ENCODE peak calls at places on chromosomes 4 and X, in six cellular contexts. Y is neural progenitor cell, U is HCT116, M is OCI-LY7, L is hepatocyte, G is GM23248. X is an unnamed sample.
A peak's percentile ranks its signal among the peaks of the same experiment; 100 is the strongest.

GRCh38 chrX:115650916-115651315 is 89.9 kb downstream of the PLS3 start:
- DNase-seq in L (peak; percentile 59), Y (peak; percentile 74), G (peak; percentile 60), U (peak; percentile 23), M (peak; percentile 8), X (peak; percentile 60)

GRCh38 chrX:19272452-19272851 is 71.3 kb upstream of the PDHA1 start:
- DNase-seq in Y (no peak), U (no peak), L (no peak), G (peak; percentile 6), M (no peak), X (peak; percentile 19)

GRCh38 chrX:74286950-74287349 is 17.0 kb upstream of the ZCCHC13 start:
- DNase-seq in Y (no peak), M (no peak), U (no peak), G (peak; percentile 46), L (no peak), X (no peak)

GRCh38 chrX:70092247-70092646 is 30.0 kb downstream of the OTUD6A start:
- DNase-seq in U (no peak), G (no peak), M (no peak), L (no peak), Y (no peak), X (no peak)

GRCh38 chr4:162456106-162456505 is 292.3 kb upstream of the FSTL5 start:
- DNase-seq in L (no peak), M (no peak), Y (no peak), G (no peak), U (no peak), X (no peak)

GRCh38 chr4:153156263-153156662 is 48.0 kb upstream of the TRIM2 start:
- DNase-seq in L (no peak), M (peak; percentile 30), G (peak; percentile 10), Y (peak; percentile 58), U (no peak), X (no peak)

GRCh38 chr4:152778656-152779512 is 646 bp downstream of the TIGD4 start:
- DNase-seq in U (no peak), L (peak; percentile 28), G (peak; percentile 55), Y (peak; percentile 77), M (peak; percentile 50), X (peak; percentile 50)

GRCh38 chr4:168124008-168124641 is 31.8 kb downstream of the ANXA10 start:
- DNase-seq in U (no peak), G (peak; percentile 68), M (no peak), Y (no peak), L (no peak), X (no peak)

GRCh38 chr4:10809905-10810304 is 125.3 kb upstream of the CLNK start:
- DNase-seq in G (no peak), Y (no peak), M (no peak), U (no peak), L (no peak), X (no peak)

DNA sequence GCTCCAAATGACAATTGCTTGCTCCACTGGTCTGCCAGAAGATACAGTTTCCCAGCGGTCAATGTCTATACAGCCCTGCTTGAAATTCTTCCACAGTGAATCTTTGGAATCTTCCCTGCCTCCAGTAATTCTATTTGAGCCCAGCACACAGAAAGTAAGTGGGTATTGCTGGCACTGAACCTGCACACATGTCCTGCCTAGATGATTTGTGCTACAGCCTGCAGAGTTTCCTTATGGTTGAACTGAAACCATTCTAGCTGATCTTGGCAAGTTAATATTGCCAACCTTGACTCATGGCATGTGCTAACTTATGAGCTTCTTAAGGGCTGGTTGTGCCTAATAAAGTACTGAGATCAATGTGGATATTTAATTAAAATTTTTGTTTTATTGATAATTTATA is 553.8 kb upstream of the GNPDA2 start:
- DNase-seq in Y (no peak), L (no peak), M (no peak), U (no peak), G (no peak), X (no peak)
- H3K36me3 ChIP-seq in Y (no peaks in the 10 kb centered on the region), L (no peaks in the 10 kb centered on the region), M (no peaks in the 10 kb centered on the region), U (no peaks in the 10 kb centered on the region), G (no peaks in the 10 kb centered on the region), X (no peaks in the 10 kb centered on the region)

DNA sequence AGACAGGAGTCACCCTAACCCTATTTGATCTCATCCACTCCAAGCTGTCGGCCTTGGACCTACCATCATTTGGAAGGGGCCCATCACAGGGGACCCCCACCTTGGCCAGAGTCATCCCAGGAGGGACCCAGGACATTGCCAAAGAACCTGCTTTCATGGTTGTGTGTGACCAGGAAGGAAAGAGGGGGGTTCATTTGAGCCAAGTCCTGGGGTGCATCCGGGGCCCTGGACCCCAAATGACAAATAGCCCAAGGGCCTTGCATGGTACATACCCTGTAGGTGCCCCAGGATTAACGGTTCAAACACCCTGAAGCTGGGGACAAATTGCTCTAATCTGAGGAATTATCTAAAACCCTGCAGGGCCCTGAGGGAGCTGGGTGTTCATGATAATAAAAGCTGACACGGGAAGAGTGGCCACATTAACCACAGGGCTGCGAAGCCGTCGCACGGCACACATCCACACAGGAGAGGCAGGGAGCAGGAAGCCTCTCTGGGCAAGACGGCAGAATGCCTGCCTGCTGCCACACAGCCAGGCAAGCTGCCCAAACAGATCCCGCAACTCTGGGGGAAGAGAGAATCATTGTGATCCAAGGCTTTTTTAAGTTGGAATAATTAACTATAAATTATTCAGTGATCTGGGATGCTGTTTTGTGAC is 28.2 kb upstream of the PPP2R2C start:
- DNase-seq in U (no peak), Y (no peak), M (no peak), L (no peak), G (no peak), X (no peak)
- TF ChIP-seq EZH2phosphoT487 in U (no peak), Y (no peak), M (no peak), L (no peak), G (no peak), X (no peak)

GRCh38 chr4:169689681-169690080 is 68.1 kb downstream of the HPF1 start:
- DNase-seq in M (no peak), U (no peak), Y (no peak), L (no peak), G (no peak), X (no peak)

GRCh38 chr4:169690787-169691186 is 67.0 kb downstream of the HPF1 start:
- DNase-seq in U (no peak), L (no peak), Y (no peak), M (no peak), G (no peak), X (no peak)
- H3K36me3 ChIP-seq in U (peaks cover 11% of the 10 kb centered on the region), L (no peaks in the 10 kb centered on the region), Y (peaks cover 5% of the 10 kb centered on the region), M (peaks cover 66% of the 10 kb centered on the region), G (peaks cover 10% of the 10 kb centered on the region), X (no peaks in the 10 kb centered on the region)

GRCh38 chr4:21769404-21770147 is 179.0 kb downstream of the KCNIP4 start:
- DNase-seq in L (no peak), M (no peak), Y (no peak), U (no peak), G (peak; percentile 70), X (no peak)
- TF ChIP-seq EZH2phosphoT487 in L (no peak), M (no peak), Y (no peak), U (no peak), G (peak; percentile 48), X (no peak)

DNA sequence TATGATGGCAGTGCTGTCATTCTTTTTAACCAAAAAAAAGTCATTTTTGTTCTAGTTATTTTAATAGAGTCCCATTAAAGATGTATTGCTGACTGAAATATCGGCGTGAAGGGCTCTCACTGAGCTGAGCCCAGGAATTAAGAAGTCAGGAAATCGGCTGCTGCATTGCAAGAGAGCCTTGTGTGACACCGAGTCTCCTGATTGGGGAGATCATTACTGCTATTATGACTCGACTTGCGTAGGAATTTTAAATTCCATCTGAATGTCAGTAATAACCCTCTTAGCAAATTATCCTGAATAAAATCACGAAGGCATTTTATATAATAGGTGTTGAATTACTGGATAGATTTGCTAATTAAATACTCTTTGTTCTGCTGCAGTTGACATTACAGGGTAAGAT is 111.5 kb downstream of the POLA1 start:
- DNase-seq in L (no peak), U (no peak), M (no peak), G (no peak), Y (no peak), X (no peak)
- H3K36me3 ChIP-seq in L (no peaks in the 10 kb centered on the region), U (no peaks in the 10 kb centered on the region), M (peaks cover 60% of the 10 kb centered on the region), G (no peaks in the 10 kb centered on the region), Y (peaks cover 13% of the 10 kb centered on the region), X (no peaks in the 10 kb centered on the region)

GRCh38 chrX:8743126-8743732 is 11.3 kb upstream of the ANOS1 start:
- DNase-seq in M (peak; percentile 39), Y (peak; percentile 59), U (no peak), L (peak; percentile 50), G (peak; percentile 46), X (peak; percentile 51)
- TF ChIP-seq EZH2phosphoT487 in M (no peak), Y (no peak), U (no peak), L (no peak), G (no peak), X (no peak)

GRCh38 chr4:14552119-14552518 is 450.2 kb upstream of the CPEB2 start:
- DNase-seq in G (no peak), Y (no peak), L (no peak), U (no peak), M (no peak), X (no peak)
- H3K36me3 ChIP-seq in G (no peaks in the 10 kb centered on the region), Y (no peaks in the 10 kb centered on the region), L (no peaks in the 10 kb centered on the region), U (no peaks in the 10 kb centered on the region), M (no peaks in the 10 kb centered on the region), X (no peaks in the 10 kb centered on the region)

DNA sequence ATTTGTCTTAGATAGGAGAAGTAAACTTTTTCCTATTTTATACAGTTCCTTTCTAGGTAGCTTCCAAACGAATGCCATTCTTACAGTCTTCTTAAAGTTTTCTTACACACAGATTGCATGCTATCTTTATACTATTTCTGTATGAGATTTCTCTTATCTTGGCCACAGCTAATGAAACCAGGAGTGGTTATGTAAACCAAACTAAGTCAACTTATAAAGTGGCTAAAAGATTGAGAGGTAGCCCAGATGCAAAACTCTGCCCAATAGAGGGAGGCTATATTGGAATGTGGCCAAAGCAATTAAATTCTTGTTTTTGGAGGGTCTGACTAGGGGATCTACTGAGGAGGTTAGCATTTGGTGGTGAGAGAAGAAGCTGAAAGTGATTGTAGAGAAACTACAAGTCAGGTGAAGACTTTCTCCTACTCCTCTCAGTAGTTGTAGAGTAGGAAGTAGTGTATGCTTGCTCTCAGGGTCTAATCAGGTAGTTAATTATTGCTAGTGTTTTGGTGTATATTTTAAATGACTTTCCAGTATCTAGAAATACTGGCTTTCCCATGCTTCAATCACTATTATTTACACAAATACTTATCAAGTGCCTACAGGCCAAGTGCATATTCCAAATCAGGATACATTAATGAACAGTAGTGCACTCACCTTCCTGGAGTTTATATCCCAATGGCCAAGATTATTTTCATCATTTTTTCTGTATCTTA is 104.2 kb upstream of the HPGD start:
- DNase-seq in L (no peak), Y (no peak), M (no peak), G (no peak), U (no peak), X (no peak)
- TF ChIP-seq EZH2phosphoT487 in L (no peak), Y (no peak), M (no peak), G (no peak), U (no peak), X (no peak)

X was measured in MM.1S.